ENCODE peak calls at places on chromosomes 7 and 10, in ten cellular contexts. N is stimulated activated naive B cell treated with anti-CD40 and anti-IgM and Interleukin-4, amounts not matched to agents 10 μg/mL and 1 μg/mL and 100 μg/mL, for 72 hours; C is HuH-7; B is H54; J is CD4-positive, alpha-beta T cell; Q is NCI-H1105 treated with DMSO at 0.1 percent for 48 hours; W is CD8-positive, alpha-beta T cell; O is germinal center; X is kidney; E is HTR-8/SVneo. R is an unnamed sample.

GRCh38 chr7:84613411-84613810 is 418.8 kb upstream of the SEMA3A start:
- DNase-seq in J (no peak), Q (no peak), E (no peak), O (no peak), C (no peak), W (no peak), B (no peak), N (no peak), X (no peak), R (no peak)

GRCh38 chr10:76881477-76882220 is 756.0 kb downstream of the KCNMA1 start:
- DNase-seq in O (no peak), B (no peak), N (peak), J (no peak), C (no peak), W (no peak), Q (no peak), E (no peak), X (no peak), R (no peak)

GRCh38 chr7:1232623-1233327 is at the start of gene UNCX:
- DNase-seq in E (no peak), J (no peak), X (peak), N (no peak), B (no peak), W (no peak), C (no peak), O (no peak), Q (peak), R (peak)

GRCh38 chr10:43037440-43037839 is 39.4 kb upstream of the RET start:
- DNase-seq in W (no peak), B (no peak), X (no peak), N (no peak), O (no peak), C (no peak), Q (no peak), E (no peak), J (no peak), R (no peak)

GRCh38 chr10:1064172-1064571 is 8.0 kb downstream of the WDR37 start:
- DNase-seq in J (no peak), Q (no peak), B (no peak), E (no peak), N (no peak), W (no peak), O (no peak), X (no peak), C (no peak), R (no peak)

GRCh38 chr7:108580298-108580697 is 10.6 kb downstream of the DNAJB9 start:
- DNase-seq in E (no peak), C (no peak), J (no peak), O (no peak), N (no peak), B (no peak), X (no peak), Q (no peak), W (no peak), R (no peak)

GRCh38 chr7:53101026-53101425 is 65.6 kb downstream of the POM121L12 start:
- DNase-seq in X (no peak), Q (no peak), C (no peak), B (no peak), O (no peak), E (no peak), W (no peak), J (no peak), N (no peak), R (no peak)

GRCh38 chr7:26011039-26011696 is 140.8 kb upstream of the NFE2L3 start:
- DNase-seq in X (no peak), W (no peak), N (no peak), O (no peak), E (no peak), J (no peak), B (no peak), Q (no peak), C (no peak), R (no peak)

GRCh38 chr7:154928136-154929005 is 74.6 kb downstream of the PAXIP1 start:
- DNase-seq in O (peak), W (no peak), E (peak), C (peak), Q (peak), J (peak), B (peak), X (no peak), N (peak), R (peak)

GRCh38 chr10:79331709-79332108 is 15.6 kb upstream of the PPIF start:
- DNase-seq in N (peak), C (no peak), E (peak), B (peak), X (no peak), J (peak), O (peak), Q (no peak), W (no peak), R (no peak)

GRCh38 chr7:155097338-155097737 is 27.2 kb downstream of the HTR5A start:
- DNase-seq in Q (no peak), J (no peak), E (no peak), N (no peak), X (no peak), B (no peak), C (no peak), O (no peak), W (no peak), R (no peak)

GRCh38 chr7:156251861-156252260 is 388.7 kb upstream of the RNF32 start:
- DNase-seq in X (no peak), J (no peak), C (no peak), W (no peak), O (no peak), Q (no peak), B (no peak), E (no peak), N (no peak), R (no peak)

R was measured in NCI-H1417.